ENCODE peak calls at places on chromosomes 4 and X, in six cellular contexts. K, J, T, B, F and U are unnamed samples. For H3K27me3, the result is how much of the 10 kb centered on the place peaks cover.

GRCh38 chrX:51889851-51890250 is 3.6 kb upstream of the MAGED1 start:
- DNase-seq in T (no peak), J (no peak), F (no peak), K (no peak), B (no peak), U (peak)

GRCh38 chr4:99403380-99404194 is 31.6 kb downstream of the ADH7 start:
- DNase-seq in J (peak), F (no peak), B (no peak), K (peak), T (no peak), U (no peak)

GRCh38 chr4:24228692-24229091 is 338.8 kb upstream of the PPARGC1A start:
- DNase-seq in J (no peak), T (no peak), B (no peak), K (no peak), F (no peak), U (no peak)

GRCh38 chr4:54643958-54644357 is 13.8 kb upstream of the KIT start:
- DNase-seq in F (no peak), T (no peak), B (no peak), J (no peak), K (no peak), U (no peak)

GRCh38 chr4:56626963-56627362 is 54.1 kb downstream of the HOPX start:
- DNase-seq in K (no peak), J (no peak), T (peak), B (no peak), F (no peak), U (no peak)

GRCh38 chrX:69031181-69031580 is 134.1 kb downstream of the PJA1 start:
- DNase-seq in T (no peak), B (no peak), J (no peak), F (peak), K (no peak), U (no peak)

GRCh38 chr4:117447925-117448324 is 362.5 kb upstream of the TRAM1L1 start:
- DNase-seq in J (no peak), T (no peak), B (no peak), F (peak), K (no peak), U (peak)

GRCh38 chr4:1810765-1811164 is 17.7 kb downstream of the FGFR3 start:
- DNase-seq in T (no peak), J (no peak), B (no peak), K (no peak), F (no peak), U (no peak)

GRCh38 chr4:33961751-33962150 is 2282.6 kb downstream of the ARAP2 start:
- DNase-seq in J (peak), K (no peak), B (no peak), T (no peak), F (no peak), U (no peak)

GRCh38 chr4:186172551-186172950 is 18.8 kb upstream of the CYP4V2 start:
- DNase-seq in F (no peak), T (no peak), K (no peak), B (no peak), J (no peak), U (no peak)

GRCh38 chr4:186169333-186169941 is 21.9 kb upstream of the CYP4V2 start:
- DNase-seq in F (peak), J (no peak), T (no peak), K (no peak), B (no peak), U (no peak)

GRCh38 chr4:186170966-186171365 is 20.4 kb upstream of the CYP4V2 start:
- DNase-seq in J (no peak), T (no peak), B (no peak), K (no peak), F (peak), U (no peak)

GRCh38 chr4:186168750-186169149 is 22.6 kb upstream of the CYP4V2 start:
- DNase-seq in B (no peak), F (peak), J (no peak), K (no peak), T (no peak), U (no peak)

GRCh38 chr4:186169942-186170802 is 21.2 kb upstream of the CYP4V2 start:
- DNase-seq in F (peak), B (no peak), J (no peak), T (no peak), K (no peak), U (no peak)
- TF ChIP-seq CTCF in F (peak), B (no peak), J (no peak), T (no peak), K (no peak), U (no peak)

GRCh38 chrX:74395556-74395955 is 25.7 kb upstream of the SLC16A2 start:
- DNase-seq in J (no peak), B (no peak), K (no peak), F (no peak), T (no peak), U (no peak)
- H3K27me3 ChIP-seq in J (under half), B (under half), K (under half), F (under half), T (under half), U (under half)

GRCh38 chrX:107677501-107677901 is 49.2 kb downstream of the PRPS1 start:
- DNase-seq in T (no peak), J (no peak), B (no peak), F (peak), K (peak), U (no peak)
- H3K4me3 ChIP-seq in T (peak), J (no peak), B (no peak), F (no peak), K (no peak), U (no peak)

GRCh38 chrX:141278306-141278705 is 36.0 kb upstream of the SPANXC start:
- DNase-seq in K (peak), T (peak), J (peak), F (peak), B (no peak), U (peak)
- TF ChIP-seq CTCF in K (peak), T (peak), J (peak), F (peak), B (peak), U (no peak)

GRCh38 chr4:785332-786073 is 40.4 kb downstream of the CPLX1 start:
- DNase-seq in F (peak), J (no peak), T (no peak), B (no peak), K (no peak), U (no peak)
- H3K27me3 ChIP-seq in F (half or more), J (under half), T (under half), B (under half), K (half or more), U (under half)

DNA sequence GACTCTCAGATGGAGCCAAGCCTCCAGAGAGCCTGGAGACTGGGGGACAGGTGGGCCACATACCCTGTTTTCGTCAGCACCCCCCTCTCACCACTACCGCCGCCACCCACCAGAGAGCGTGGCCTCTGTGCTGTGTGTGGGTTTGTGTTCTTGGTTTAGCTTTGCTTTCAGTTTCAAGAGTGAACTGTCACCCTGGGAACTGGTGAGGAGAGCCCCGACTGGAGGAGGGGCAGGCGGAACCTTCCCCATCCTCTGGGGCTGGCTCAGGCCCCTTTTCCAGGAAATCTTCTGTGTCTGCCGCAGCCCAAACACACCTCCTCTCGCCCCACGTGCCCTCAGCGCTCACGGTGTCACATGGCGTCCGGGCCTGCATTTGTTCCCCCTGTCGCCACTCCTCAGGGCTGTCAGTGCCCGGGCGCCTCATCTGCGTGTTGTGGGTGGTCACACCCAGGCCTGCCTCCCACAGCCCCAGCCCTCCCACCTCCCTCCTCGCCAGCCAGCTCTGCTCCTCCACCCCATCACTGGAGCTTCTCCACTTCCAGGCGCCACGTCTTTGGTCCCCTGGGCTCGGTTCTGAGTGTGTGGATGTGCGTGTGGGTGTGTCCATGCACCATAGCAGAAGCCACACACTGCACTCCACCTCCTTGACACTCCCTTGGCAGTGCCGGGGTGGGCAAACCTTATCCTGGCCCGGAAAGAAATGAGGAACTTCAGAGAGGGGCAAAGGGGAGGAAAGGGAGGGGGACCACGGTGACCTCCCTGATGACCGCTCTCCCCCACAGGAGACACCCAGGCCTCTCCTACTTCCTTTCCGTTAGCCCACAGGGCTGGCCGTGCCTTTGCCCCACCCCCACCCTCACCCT is 27.8 kb downstream of the ELF4 start:
- DNase-seq in J (no peak), B (peak), T (no peak), F (no peak), K (peak), U (peak)
- H3K4me3 ChIP-seq in J (no peak), B (no peak), T (no peak), F (no peak), K (no peak), U (no peak)

GRCh38 chr4:75289843-75290616 is 224.2 kb downstream of the RCHY1 start:
- DNase-seq in J (no peak), T (peak), F (peak), B (no peak), K (peak), U (peak)
- TF ChIP-seq CTCF in J (peak), T (peak), F (peak), B (peak), K (peak), U (peak)